ENCODE peak calls at places on chromosomes 12 and 14, in nine cellular contexts. One of them, this sample, is unnamed. For H3K36me3, the result is how much of the 10 kb centered on the place peaks cover.

GRCh38 chr12:115370204-115370603 is 686.2 kb upstream of the TBX3 start:
- DNase-seq in psoas muscle: no peak
- DNase-seq in fibroblast of lung: no peak
- DNase-seq in DND-41: no peak
- DNase-seq in CD8-positive, alpha-beta T cell: no peak
- DNase-seq in kidney: no peak
- DNase-seq in mucosa of descending colon: no peak
- DNase-seq in tibial artery: no peak
- DNase-seq in transverse colon: no peak
- DNase-seq in this sample: no peak

GRCh38 chr12:106127289-106128126 is 11.2 kb downstream of the NUAK1 start:
- DNase-seq in psoas muscle: no peak
- DNase-seq in fibroblast of lung: no peak
- DNase-seq in DND-41: no peak
- DNase-seq in CD8-positive, alpha-beta T cell: no peak
- DNase-seq in kidney: no peak
- DNase-seq in mucosa of descending colon: no peak
- DNase-seq in tibial artery: no peak
- DNase-seq in transverse colon: no peak
- DNase-seq in this sample: no peak

GRCh38 chr14:86311151-86311550 is 781.2 kb downstream of the FLRT2 start:
- DNase-seq in psoas muscle: no peak
- DNase-seq in fibroblast of lung: no peak
- DNase-seq in DND-41: no peak
- DNase-seq in CD8-positive, alpha-beta T cell: no peak
- DNase-seq in kidney: no peak
- DNase-seq in mucosa of descending colon: no peak
- DNase-seq in tibial artery: no peak
- DNase-seq in transverse colon: no peak
- DNase-seq in this sample: no peak

GRCh38 chr14:56185991-56186390 is 67.8 kb downstream of the PELI2 start:
- DNase-seq in psoas muscle: no peak
- DNase-seq in fibroblast of lung: no peak
- DNase-seq in DND-41: no peak
- DNase-seq in CD8-positive, alpha-beta T cell: no peak
- DNase-seq in kidney: no peak
- DNase-seq in mucosa of descending colon: no peak
- DNase-seq in tibial artery: no peak
- DNase-seq in transverse colon: no peak
- DNase-seq in this sample: no peak

GRCh38 chr12:66035289-66035961 is 95.1 kb downstream of the LLPH start:
- DNase-seq in psoas muscle: no peak
- DNase-seq in fibroblast of lung: peak
- DNase-seq in DND-41: no peak
- DNase-seq in CD8-positive, alpha-beta T cell: no peak
- DNase-seq in kidney: no peak
- DNase-seq in mucosa of descending colon: no peak
- DNase-seq in tibial artery: no peak
- DNase-seq in transverse colon: no peak
- DNase-seq in this sample: no peak

GRCh38 chr14:64720190-64720589 is 16.0 kb downstream of the PLEKHG3 start:
- DNase-seq in psoas muscle: no peak
- DNase-seq in fibroblast of lung: peak
- DNase-seq in DND-41: no peak
- DNase-seq in CD8-positive, alpha-beta T cell: no peak
- DNase-seq in kidney: no peak
- DNase-seq in mucosa of descending colon: peak
- DNase-seq in tibial artery: peak
- DNase-seq in transverse colon: peak
- DNase-seq in this sample: no peak

GRCh38 chr14:68104518-68104917 is 284.9 kb downstream of the RAD51B start:
- DNase-seq in psoas muscle: no peak
- DNase-seq in fibroblast of lung: peak
- DNase-seq in DND-41: no peak
- DNase-seq in CD8-positive, alpha-beta T cell: no peak
- DNase-seq in kidney: no peak
- DNase-seq in mucosa of descending colon: no peak
- DNase-seq in tibial artery: no peak
- DNase-seq in transverse colon: no peak
- DNase-seq in this sample: no peak

GRCh38 chr12:96047151-96047620 is 11.8 kb upstream of the LTA4H start:
- DNase-seq in psoas muscle: no peak
- DNase-seq in fibroblast of lung: no peak
- DNase-seq in DND-41: no peak
- DNase-seq in CD8-positive, alpha-beta T cell: no peak
- DNase-seq in kidney: no peak
- DNase-seq in mucosa of descending colon: no peak
- DNase-seq in tibial artery: no peak
- DNase-seq in transverse colon: no peak
- DNase-seq in this sample: no peak

GRCh38 chr12:130111965-130112496 is 50.2 kb upstream of the FZD10 start:
- DNase-seq in psoas muscle: no peak
- DNase-seq in fibroblast of lung: no peak
- DNase-seq in DND-41: no peak
- DNase-seq in CD8-positive, alpha-beta T cell: no peak
- DNase-seq in kidney: peak
- DNase-seq in mucosa of descending colon: no peak
- DNase-seq in tibial artery: no peak
- DNase-seq in transverse colon: no peak
- DNase-seq in this sample: no peak

GRCh38 chr14:95359974-95360826 is 40.5 kb upstream of the CLMN start:
- DNase-seq in psoas muscle: no peak
- DNase-seq in fibroblast of lung: peak
- DNase-seq in DND-41: no peak
- DNase-seq in CD8-positive, alpha-beta T cell: no peak
- DNase-seq in kidney: peak
- DNase-seq in mucosa of descending colon: no peak
- DNase-seq in tibial artery: no peak
- DNase-seq in transverse colon: no peak
- DNase-seq in this sample: no peak

GRCh38 chr12:74370608-74371216 is 166.9 kb upstream of the ATXN7L3B start:
- DNase-seq in psoas muscle: no peak
- DNase-seq in fibroblast of lung: no peak
- DNase-seq in DND-41: no peak
- DNase-seq in CD8-positive, alpha-beta T cell: no peak
- DNase-seq in kidney: no peak
- DNase-seq in mucosa of descending colon: no peak
- DNase-seq in tibial artery: no peak
- DNase-seq in transverse colon: no peak
- DNase-seq in this sample: no peak

GRCh38 chr14:28294834-28295440 is 471.6 kb upstream of the FOXG1 start:
- DNase-seq in psoas muscle: no peak
- DNase-seq in fibroblast of lung: peak
- DNase-seq in DND-41: no peak
- DNase-seq in CD8-positive, alpha-beta T cell: no peak
- DNase-seq in kidney: no peak
- DNase-seq in mucosa of descending colon: no peak
- DNase-seq in tibial artery: no peak
- DNase-seq in transverse colon: no peak
- DNase-seq in this sample: no peak

GRCh38 chr12:93879476-93880376 is 202.6 kb downstream of the CRADD start:
- DNase-seq in psoas muscle: no peak
- DNase-seq in fibroblast of lung: peak
- DNase-seq in DND-41: no peak
- DNase-seq in CD8-positive, alpha-beta T cell: no peak
- DNase-seq in kidney: no peak
- DNase-seq in mucosa of descending colon: no peak
- DNase-seq in tibial artery: no peak
- DNase-seq in transverse colon: no peak
- DNase-seq in this sample: no peak

GRCh38 chr14:47675489-47676300 is at the start of gene MDGA2:
- DNase-seq in psoas muscle: no peak
- DNase-seq in fibroblast of lung: no peak
- DNase-seq in DND-41: no peak
- DNase-seq in CD8-positive, alpha-beta T cell: no peak
- DNase-seq in kidney: peak
- DNase-seq in mucosa of descending colon: peak
- DNase-seq in tibial artery: no peak
- DNase-seq in transverse colon: no peak
- DNase-seq in this sample: peak

GRCh38 chr12:81303935-81304334 is 226.1 kb downstream of the ACSS3 start:
- DNase-seq in psoas muscle: no peak
- DNase-seq in fibroblast of lung: no peak
- DNase-seq in DND-41: no peak
- DNase-seq in CD8-positive, alpha-beta T cell: no peak
- DNase-seq in kidney: no peak
- DNase-seq in mucosa of descending colon: no peak
- DNase-seq in tibial artery: no peak
- DNase-seq in transverse colon: no peak
- DNase-seq in this sample: no peak

GRCh38 chr12:121128908-121129704 is 3.6 kb upstream of the P2RX7 start:
- DNase-seq in psoas muscle: peak
- DNase-seq in fibroblast of lung: peak
- DNase-seq in DND-41: peak
- DNase-seq in CD8-positive, alpha-beta T cell: peak
- DNase-seq in kidney: peak
- DNase-seq in mucosa of descending colon: peak
- DNase-seq in tibial artery: peak
- DNase-seq in transverse colon: peak
- DNase-seq in this sample: peak

GRCh38 chr14:23015618-23016017 is 5.7 kb upstream of the C14orf93 start:
- DNase-seq in psoas muscle: no peak
- DNase-seq in fibroblast of lung: no peak
- DNase-seq in DND-41: no peak
- DNase-seq in CD8-positive, alpha-beta T cell: no peak
- DNase-seq in kidney: no peak
- DNase-seq in mucosa of descending colon: no peak
- DNase-seq in tibial artery: no peak
- DNase-seq in transverse colon: no peak
- DNase-seq in this sample: no peak

GRCh38 chr12:64240781-64241180 is 18.7 kb upstream of the KICS2 start:
- DNase-seq in psoas muscle: no peak
- DNase-seq in fibroblast of lung: no peak
- DNase-seq in DND-41: no peak
- DNase-seq in CD8-positive, alpha-beta T cell: no peak
- DNase-seq in kidney: no peak
- DNase-seq in mucosa of descending colon: no peak
- DNase-seq in tibial artery: no peak
- DNase-seq in transverse colon: no peak
- DNase-seq in this sample: no peak

DNA sequence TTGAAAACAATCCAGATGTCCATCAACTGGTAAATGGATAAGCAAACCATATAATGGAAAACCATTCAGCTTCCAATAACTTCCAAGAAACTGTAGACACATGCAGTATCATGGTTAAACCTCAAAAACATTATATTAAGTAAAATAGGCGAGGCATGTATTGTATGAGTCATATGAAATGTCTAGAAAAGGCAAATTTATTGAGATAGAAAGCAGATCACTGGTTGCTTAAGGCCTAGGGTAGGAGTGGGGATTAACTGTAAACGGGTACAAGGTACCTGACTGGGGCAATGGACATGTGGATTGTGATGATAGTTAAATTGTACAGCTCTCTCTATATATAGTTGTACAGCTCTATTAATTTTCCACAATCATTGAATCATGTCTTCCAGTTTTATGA is 21.3 kb upstream of the PAPLN start:
- DNase-seq in psoas muscle: no peak
- DNase-seq in fibroblast of lung: no peak
- DNase-seq in DND-41: no peak
- DNase-seq in CD8-positive, alpha-beta T cell: no peak
- DNase-seq in kidney: no peak
- DNase-seq in mucosa of descending colon: no peak
- DNase-seq in tibial artery: no peak
- DNase-seq in transverse colon: no peak
- DNase-seq in this sample: no peak
- H3K36me3 ChIP-seq in psoas muscle: under half
- H3K36me3 ChIP-seq in fibroblast of lung: under half
- H3K36me3 ChIP-seq in DND-41: half or more
- H3K36me3 ChIP-seq in CD8-positive, alpha-beta T cell: under half
- H3K36me3 ChIP-seq in kidney: under half
- H3K36me3 ChIP-seq in mucosa of descending colon: under half
- H3K36me3 ChIP-seq in tibial artery: half or more
- H3K36me3 ChIP-seq in transverse colon: half or more
- H3K36me3 ChIP-seq in this sample: under half

GRCh38 chr14:39083127-39083526 is 19.9 kb downstream of the SEC23A start:
- DNase-seq in psoas muscle: no peak
- DNase-seq in fibroblast of lung: no peak
- DNase-seq in DND-41: no peak
- DNase-seq in CD8-positive, alpha-beta T cell: no peak
- DNase-seq in kidney: no peak
- DNase-seq in mucosa of descending colon: no peak
- DNase-seq in tibial artery: no peak
- DNase-seq in transverse colon: no peak
- DNase-seq in this sample: no peak
- H3K36me3 ChIP-seq in psoas muscle: under half
- H3K36me3 ChIP-seq in fibroblast of lung: under half
- H3K36me3 ChIP-seq in DND-41: half or more
- H3K36me3 ChIP-seq in CD8-positive, alpha-beta T cell: under half
- H3K36me3 ChIP-seq in kidney: under half
- H3K36me3 ChIP-seq in mucosa of descending colon: under half
- H3K36me3 ChIP-seq in tibial artery: half or more
- H3K36me3 ChIP-seq in transverse colon: half or more
- H3K36me3 ChIP-seq in this sample: under half

GRCh38 chr12:113960030-113960429 is 6.1 kb downstream of the RBM19 start:
- DNase-seq in psoas muscle: no peak
- DNase-seq in fibroblast of lung: no peak
- DNase-seq in DND-41: no peak
- DNase-seq in CD8-positive, alpha-beta T cell: no peak
- DNase-seq in kidney: no peak
- DNase-seq in mucosa of descending colon: no peak
- DNase-seq in tibial artery: no peak
- DNase-seq in transverse colon: no peak
- DNase-seq in this sample: no peak
- H3K36me3 ChIP-seq in psoas muscle: under half
- H3K36me3 ChIP-seq in fibroblast of lung: under half
- H3K36me3 ChIP-seq in DND-41: half or more
- H3K36me3 ChIP-seq in CD8-positive, alpha-beta T cell: half or more
- H3K36me3 ChIP-seq in kidney: under half
- H3K36me3 ChIP-seq in mucosa of descending colon: under half
- H3K36me3 ChIP-seq in tibial artery: half or more
- H3K36me3 ChIP-seq in transverse colon: under half
- H3K36me3 ChIP-seq in this sample: under half

DNA sequence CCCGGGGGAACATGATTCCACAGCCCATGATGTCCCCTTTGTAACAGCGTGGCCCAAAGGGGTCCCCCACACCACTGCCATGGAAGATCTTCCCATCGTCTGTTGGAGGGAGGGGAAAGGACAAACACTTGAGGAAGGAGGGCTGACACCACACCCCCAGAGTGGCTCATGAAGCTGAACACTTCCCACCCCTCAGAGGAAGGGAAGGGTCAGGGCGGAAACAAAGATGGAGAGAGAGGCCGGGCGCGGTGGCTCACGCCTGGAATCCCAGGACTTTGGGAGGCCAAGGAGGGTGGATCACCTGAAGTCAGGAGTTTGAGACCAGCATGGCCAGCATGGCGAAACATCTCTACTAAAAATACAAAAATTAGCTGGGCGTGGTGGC is 12.6 kb downstream of the SPRYD3 start:
- DNase-seq in psoas muscle: peak
- DNase-seq in fibroblast of lung: no peak
- DNase-seq in DND-41: no peak
- DNase-seq in CD8-positive, alpha-beta T cell: no peak
- DNase-seq in kidney: peak
- DNase-seq in mucosa of descending colon: no peak
- DNase-seq in tibial artery: no peak
- DNase-seq in transverse colon: no peak
- DNase-seq in this sample: peak
- H3K36me3 ChIP-seq in psoas muscle: under half
- H3K36me3 ChIP-seq in fibroblast of lung: under half
- H3K36me3 ChIP-seq in DND-41: under half
- H3K36me3 ChIP-seq in CD8-positive, alpha-beta T cell: under half
- H3K36me3 ChIP-seq in kidney: under half
- H3K36me3 ChIP-seq in mucosa of descending colon: under half
- H3K36me3 ChIP-seq in tibial artery: under half
- H3K36me3 ChIP-seq in transverse colon: under half
- H3K36me3 ChIP-seq in this sample: under half

GRCh38 chr12:109763201-109763841 is 49.7 kb downstream of the FAM222A start:
- DNase-seq in psoas muscle: no peak
- DNase-seq in fibroblast of lung: peak
- DNase-seq in DND-41: peak
- DNase-seq in CD8-positive, alpha-beta T cell: no peak
- DNase-seq in kidney: peak
- DNase-seq in mucosa of descending colon: no peak
- DNase-seq in tibial artery: peak
- DNase-seq in transverse colon: peak
- DNase-seq in this sample: no peak
- H3K36me3 ChIP-seq in psoas muscle: under half
- H3K36me3 ChIP-seq in fibroblast of lung: under half
- H3K36me3 ChIP-seq in DND-41: under half
- H3K36me3 ChIP-seq in CD8-positive, alpha-beta T cell: under half
- H3K36me3 ChIP-seq in kidney: under half
- H3K36me3 ChIP-seq in mucosa of descending colon: under half
- H3K36me3 ChIP-seq in tibial artery: under half
- H3K36me3 ChIP-seq in transverse colon: under half
- H3K36me3 ChIP-seq in this sample: under half